ENCODE peak calls at places on chromosomes 6 and 20, in nine cellular contexts. C is ELR; R is HuH-7.5; L is stromal cell of bone marrow; N is stimulated activated CD4-positive, alpha-beta T cell treated with anti-CD3 and anti-CD28 coated beads, Interleukin-2, amount 100 ng/mL, for 48 hours; X is substantia nigra; P is MV-4-11; I is mucosa of gallbladder; F is A549. J is an unnamed sample.

GRCh38 chr6:11535801-11536230 is 1.7 kb upstream of the TMEM170B start:
- DNase-seq in C (peak), R (no peak), L (no peak), N (no peak), X (no peak), P (peak), I (peak), F (no peak), J (peak)

GRCh38 chr6:169618526-169619490 is 83.0 kb downstream of the WDR27 start:
- DNase-seq in C (peak), R (no peak), L (peak), N (no peak), X (no peak), P (peak), I (no peak), F (no peak), J (peak)

GRCh38 chr6:136191606-136192005 is 58.5 kb downstream of the MTFR2 start:
- DNase-seq in C (no peak), R (no peak), L (no peak), N (no peak), X (no peak), P (no peak), I (no peak), F (no peak), J (no peak)

GRCh38 chr6:75204222-75204958 is 1.5 kb downstream of the COL12A1 start:
- DNase-seq in C (peak), R (peak), L (peak), N (no peak), X (no peak), P (peak), I (peak), F (peak), J (peak)

GRCh38 chr6:15312500-15312899 is 66.6 kb downstream of the JARID2 start:
- DNase-seq in C (peak), R (no peak), L (no peak), N (no peak), X (no peak), P (no peak), I (no peak), F (no peak), J (peak)

GRCh38 chr20:11271920-11272594 is 598.3 kb upstream of the JAG1 start:
- DNase-seq in C (no peak), R (no peak), L (no peak), N (no peak), X (no peak), P (no peak), I (no peak), F (no peak), J (no peak)

GRCh38 chr6:83884523-83884922 is 25.0 kb downstream of the CYB5R4 start:
- DNase-seq in C (peak), R (peak), L (peak), N (no peak), X (no peak), P (peak), I (no peak), F (peak), J (peak)

GRCh38 chr6:72553531-72554202 is 68.2 kb upstream of the KCNQ5 start:
- DNase-seq in C (peak), R (no peak), L (peak), N (no peak), X (no peak), P (no peak), I (no peak), F (peak), J (peak)

GRCh38 chr20:57496592-57496991 is 28.3 kb downstream of the CTCFL start:
- DNase-seq in C (no peak), R (no peak), L (no peak), N (no peak), X (no peak), P (no peak), I (no peak), F (no peak), J (no peak)

GRCh38 chr6:11702796-11703130 is 75.8 kb downstream of the ADTRP start:
- DNase-seq in C (no peak), R (no peak), L (no peak), N (no peak), X (no peak), P (no peak), I (no peak), F (peak), J (no peak)

GRCh38 chr6:73394577-73395354 is at the start of gene DDX43:
- DNase-seq in C (no peak), R (peak), L (peak), N (no peak), X (no peak), P (peak), I (peak), F (no peak), J (no peak)

GRCh38 chr20:23873370-23874015 is 6.1 kb downstream of the CST5 start:
- DNase-seq in C (no peak), R (no peak), L (no peak), N (no peak), X (no peak), P (no peak), I (no peak), F (no peak), J (no peak)

GRCh38 chr6:40912158-40912946 is 126.7 kb downstream of the UNC5CL start:
- DNase-seq in C (peak), R (peak), L (no peak), N (no peak), X (no peak), P (peak), I (peak), F (peak), J (peak)

J was measured in LHCN-M2.